ENCODE peak calls at places on chromosomes 4 and X, in ten cellular contexts. D, E, L, F, H, O, P, R, N and K are unnamed samples.

GRCh38 chr4:11765849-11766453 is 337.3 kb upstream of the HS3ST1 start:
- DNase-seq in D (no peak), E (no peak), L (peak), F (no peak), H (peak), O (peak), P (peak), R (no peak), N (peak), K (no peak)

GRCh38 chr4:83108101-83108861 is 6.2 kb downstream of the PLAC8 start:
- DNase-seq in D (no peak), E (no peak), L (no peak), F (no peak), H (peak), O (no peak), P (no peak), R (no peak), N (no peak), K (no peak)

GRCh38 chrX:47430925-47431324 is 52.1 kb downstream of the ZNF41 start:
- DNase-seq in D (no peak), E (no peak), L (no peak), F (no peak), H (no peak), O (no peak), P (no peak), R (no peak), N (no peak), K (no peak)

GRCh38 chr4:189912170-189912569 is 28.5 kb upstream of the FRG1 start:
- DNase-seq in D (no peak), E (no peak), L (no peak), F (no peak), H (peak), O (no peak), P (no peak), R (no peak), N (no peak), K (no peak)

GRCh38 chr4:140635606-140636005 is 66.8 kb upstream of the UCP1 start:
- DNase-seq in D (peak), E (no peak), L (peak), F (no peak), H (peak), O (no peak), P (no peak), R (peak), N (no peak), K (no peak)

GRCh38 chr4:70778888-70779422 is 57.2 kb downstream of the RUFY3 start:
- DNase-seq in D (no peak), E (peak), L (no peak), F (no peak), H (no peak), O (no peak), P (no peak), R (no peak), N (peak), K (no peak)

GRCh38 chr4:12965334-12965733 is 518.8 kb downstream of the RAB28 start:
- DNase-seq in D (no peak), E (no peak), L (no peak), F (no peak), H (no peak), O (no peak), P (no peak), R (no peak), N (no peak), K (no peak)

GRCh38 chr4:181293014-181293413 is 950.2 kb upstream of the TENM3 start:
- DNase-seq in D (no peak), E (no peak), L (no peak), F (no peak), H (no peak), O (no peak), P (no peak), R (no peak), N (no peak), K (no peak)

GRCh38 chrX:151687635-151688034 is 7.6 kb upstream of the PRRG3 start:
- DNase-seq in D (no peak), E (no peak), L (no peak), F (no peak), H (no peak), O (no peak), P (no peak), R (no peak), N (no peak), K (no peak)

GRCh38 chr4:93710101-93710846 is 118.3 kb upstream of the ATOH1 start:
- DNase-seq in D (no peak), E (no peak), L (peak), F (no peak), H (peak), O (no peak), P (no peak), R (no peak), N (no peak), K (no peak)

GRCh38 chr4:111849726-111850284 is 295.4 kb upstream of the FAM241A start:
- DNase-seq in D (no peak), E (no peak), L (no peak), F (no peak), H (no peak), O (no peak), P (no peak), R (no peak), N (no peak), K (no peak)

GRCh38 chrX:102787283-102787682 is 66.7 kb downstream of the GPRASP3 start:
- DNase-seq in D (no peak), E (no peak), L (no peak), F (no peak), H (peak), O (no peak), P (no peak), R (no peak), N (no peak), K (no peak)

GRCh38 chr4:124936427-124936826 is 223.9 kb upstream of the ANKRD50 start:
- DNase-seq in D (no peak), E (no peak), L (no peak), F (peak), H (no peak), O (no peak), P (no peak), R (peak), N (no peak), K (no peak)

GRCh38 chr4:180913750-180914149 is 1329.5 kb upstream of the TENM3 start:
- DNase-seq in D (no peak), E (no peak), L (no peak), F (no peak), H (no peak), O (no peak), P (no peak), R (no peak), N (no peak), K (no peak)

GRCh38 chr4:181225616-181226261 is 1017.5 kb upstream of the TENM3 start:
- DNase-seq in D (no peak), E (no peak), L (no peak), F (no peak), H (peak), O (no peak), P (no peak), R (no peak), N (no peak), K (no peak)

GRCh38 chr4:121154103-121154515 is 10.0 kb downstream of the TNIP3 start:
- DNase-seq in D (no peak), E (no peak), L (no peak), F (no peak), H (no peak), O (no peak), P (no peak), R (no peak), N (no peak), K (no peak)

GRCh38 chrX:69493193-69493592 is 10.9 kb upstream of the NALF2 start:
- DNase-seq in D (no peak), E (no peak), L (peak), F (no peak), H (peak), O (no peak), P (no peak), R (peak), N (peak), K (no peak)

GRCh38 chr4:138910914-138911336 is 104.7 kb upstream of the NOCT start:
- DNase-seq in D (peak), E (peak), L (peak), F (peak), H (peak), O (no peak), P (peak), R (peak), N (peak), K (no peak)

GRCh38 chr4:166957451-166957850 is 276.8 kb downstream of the SPOCK3 start:
- DNase-seq in D (no peak), E (no peak), L (no peak), F (no peak), H (no peak), O (no peak), P (no peak), R (no peak), N (no peak), K (no peak)

GRCh38 chr4:169398294-169398693 is 127.5 kb upstream of the SH3RF1 start:
- DNase-seq in D (no peak), E (no peak), L (no peak), F (no peak), H (no peak), O (no peak), P (no peak), R (no peak), N (peak), K (no peak)

GRCh38 chrX:49303346-49303745 is at the start of gene GAGE10:
- DNase-seq in D (no peak), E (no peak), L (no peak), F (no peak), H (no peak), O (no peak), P (no peak), R (no peak), N (no peak), K (no peak)

GRCh38 chr4:177147668-177148067 is 162.0 kb upstream of the NEIL3 start:
- DNase-seq in D (no peak), E (no peak), L (no peak), F (no peak), H (peak), O (no peak), P (no peak), R (no peak), N (no peak), K (no peak)

GRCh38 chrX:108699368-108699767 is 37.0 kb downstream of the IRS4 start:
- DNase-seq in D (no peak), E (no peak), L (peak), F (no peak), H (peak), O (no peak), P (no peak), R (no peak), N (peak), K (no peak)

GRCh38 chrX:38052096-38052495 is 45.7 kb downstream of the SYTL5 start:
- DNase-seq in D (no peak), E (no peak), L (no peak), F (no peak), H (no peak), O (no peak), P (no peak), R (no peak), N (peak), K (no peak)

GRCh38 chrX:38859602-38860001 is 58.3 kb downstream of the MID1IP1 start:
- DNase-seq in D (no peak), E (no peak), L (no peak), F (no peak), H (no peak), O (no peak), P (no peak), R (no peak), N (no peak), K (no peak)

GRCh38 chr4:1172228-1172851 is at the start of gene SPON2:
- DNase-seq in D (peak), E (no peak), L (peak), F (peak), H (peak), O (no peak), P (no peak), R (no peak), N (no peak), K (no peak)

GRCh38 chr4:41144812-41145211 is 69.5 kb downstream of the APBB2 start:
- DNase-seq in D (no peak), E (no peak), L (peak), F (no peak), H (no peak), O (no peak), P (no peak), R (no peak), N (no peak), K (no peak)

GRCh38 chr4:132827522-132827921 is 321.6 kb upstream of the PCDH10 start:
- DNase-seq in D (no peak), E (no peak), L (no peak), F (no peak), H (no peak), O (no peak), P (no peak), R (no peak), N (no peak), K (no peak)

GRCh38 chr4:3302786-3303444 is 10.1 kb downstream of the RGS12 start:
- DNase-seq in D (peak), E (no peak), L (no peak), F (no peak), H (no peak), O (peak), P (no peak), R (peak), N (no peak), K (no peak)

GRCh38 chr4:7423801-7424552 is 10.8 kb downstream of the PSAPL1 start:
- DNase-seq in D (peak), E (no peak), L (no peak), F (peak), H (no peak), O (no peak), P (no peak), R (peak), N (no peak), K (no peak)

GRCh38 chrX:46645614-46646013 is 72.0 kb downstream of the CHST7 start:
- DNase-seq in D (no peak), E (no peak), L (no peak), F (no peak), H (no peak), O (no peak), P (no peak), R (no peak), N (no peak), K (no peak)

GRCh38 chr4:107654694-107655093 is 65.3 kb downstream of the PAPSS1 start:
- DNase-seq in D (no peak), E (no peak), L (peak), F (no peak), H (no peak), O (no peak), P (no peak), R (no peak), N (no peak), K (no peak)
- TF ChIP-seq POLR2AphosphoS5 in D (no peak), E (no peak), L (no peak), F (no peak), H (no peak), O (no peak), P (no peak), R (no peak), N (no peak), K (no peak)

DNA sequence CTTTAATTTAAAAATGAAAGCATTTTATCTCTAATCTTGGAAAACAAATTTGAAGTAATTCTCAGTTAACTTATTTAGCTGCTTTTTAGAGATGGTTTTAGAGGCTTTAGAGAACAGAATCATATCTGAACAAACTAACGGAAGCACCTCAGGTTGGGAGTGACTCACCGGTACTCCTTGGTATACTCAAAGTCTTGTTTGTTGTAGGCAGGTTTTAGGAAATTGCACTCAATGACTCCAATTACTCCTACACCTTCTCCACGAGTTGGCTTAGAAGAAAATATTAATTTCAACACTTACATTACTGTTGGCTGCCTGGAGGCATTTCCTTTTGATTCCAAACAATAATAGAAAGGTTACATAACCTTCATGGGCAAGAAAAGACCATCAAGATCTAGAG is 23.6 kb downstream of the MORC4 start:
- DNase-seq in D (no peak), E (no peak), L (no peak), F (no peak), H (no peak), O (no peak), P (no peak), R (no peak), N (no peak), K (no peak)
- TF ChIP-seq POLR2AphosphoS5 in D (no peak), E (no peak), L (no peak), F (no peak), H (no peak), O (no peak), P (no peak), R (no peak), N (no peak), K (no peak)

DNA sequence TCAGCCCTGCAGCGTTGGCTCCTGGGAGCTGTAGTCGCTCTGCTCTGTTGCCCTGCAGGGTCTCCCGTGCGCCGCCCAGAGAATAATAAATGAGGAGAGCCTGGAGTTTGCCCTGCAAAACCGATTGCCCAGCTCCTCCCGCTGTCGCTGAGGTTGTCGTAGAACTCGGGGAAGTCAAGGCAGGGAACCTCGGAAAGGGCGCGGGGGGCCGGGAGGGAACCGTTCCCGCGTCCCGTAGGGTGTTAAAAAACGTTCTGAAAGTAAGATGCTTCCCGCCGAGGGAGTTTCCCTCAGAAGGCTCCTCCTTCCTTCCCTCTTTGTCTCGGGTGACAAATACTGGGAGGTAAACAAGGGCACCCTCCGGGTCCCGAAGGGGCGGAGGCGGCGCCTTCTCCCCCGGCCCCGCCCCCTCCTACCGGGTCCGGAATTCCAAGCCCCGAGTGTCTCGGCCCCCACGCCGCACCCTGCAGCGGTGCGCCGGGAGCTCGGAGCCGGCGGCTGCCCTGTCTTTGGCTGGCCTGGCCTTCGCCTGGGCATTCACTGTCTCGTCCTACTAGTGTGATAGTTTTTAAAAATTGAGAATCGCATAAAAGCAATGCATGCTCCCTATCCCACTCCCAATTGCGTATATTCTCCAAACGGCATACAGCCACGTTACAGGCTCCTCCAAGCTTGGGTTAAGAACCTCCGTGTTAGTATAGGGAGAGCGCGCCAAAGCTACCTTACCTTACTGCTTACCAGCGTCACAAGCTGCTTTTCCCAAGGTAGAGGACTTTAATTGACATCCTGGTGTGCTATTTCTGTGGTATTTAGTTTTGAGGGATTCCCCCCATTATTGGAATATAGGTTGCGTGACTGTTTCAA is 965 bp upstream of the HMGB2 start:
- DNase-seq in D (peak), E (peak), L (peak), F (peak), H (peak), O (no peak), P (peak), R (peak), N (peak), K (peak)
- TF ChIP-seq POLR2AphosphoS5 in D (no peak), E (peak), L (peak), F (no peak), H (peak), O (peak), P (peak), R (no peak), N (peak), K (peak)

DNA sequence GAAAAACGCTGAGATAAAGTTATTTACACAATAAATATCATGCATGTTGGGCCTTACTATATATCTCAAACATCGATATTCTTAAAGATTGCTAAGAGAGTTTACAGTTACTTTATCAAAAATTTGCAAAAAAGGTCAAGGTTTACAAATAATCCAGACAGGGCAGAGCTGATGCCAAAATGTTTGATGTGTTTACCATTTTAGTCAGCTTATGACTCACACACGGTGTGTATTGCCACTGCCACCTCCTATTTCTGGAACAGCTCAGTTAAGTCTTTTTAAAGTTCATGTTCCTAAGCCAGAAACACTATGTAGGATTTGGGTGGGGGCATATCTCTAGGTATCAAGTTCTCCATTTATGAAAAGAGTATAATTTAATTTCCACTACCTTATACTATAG is 580.6 kb downstream of the INPP4B start:
- DNase-seq in D (no peak), E (no peak), L (no peak), F (no peak), H (no peak), O (no peak), P (no peak), R (no peak), N (peak), K (no peak)
- TF ChIP-seq POLR2AphosphoS5 in D (no peak), E (no peak), L (no peak), F (no peak), H (no peak), O (no peak), P (no peak), R (peak), N (no peak), K (no peak)

GRCh38 chr4:183846951-183847350 is 58.2 kb upstream of the STOX2 start:
- DNase-seq in D (no peak), E (no peak), L (no peak), F (no peak), H (no peak), O (no peak), P (no peak), R (no peak), N (no peak), K (no peak)

GRCh38 chr4:183852910-183853555 is 52.1 kb upstream of the STOX2 start:
- DNase-seq in D (no peak), E (no peak), L (no peak), F (no peak), H (no peak), O (no peak), P (no peak), R (no peak), N (no peak), K (no peak)

GRCh38 chr4:183848762-183849161 is 56.3 kb upstream of the STOX2 start:
- DNase-seq in D (no peak), E (no peak), L (no peak), F (no peak), H (no peak), O (no peak), P (no peak), R (peak), N (no peak), K (no peak)
- TF ChIP-seq POLR2AphosphoS5 in D (no peak), E (no peak), L (no peak), F (no peak), H (no peak), O (no peak), P (no peak), R (no peak), N (no peak), K (no peak)